ENCODE peak calls at places on chromosomes 3 and 15, in six cellular contexts. A is mammary epithelial cell, O is cardiac muscle cell, B is upper lobe of right lung, Z is BJ, W is A673. L is an unnamed sample.

GRCh38 chr15:50315814-50316630 is 39.0 kb downstream of the GABPB1 start:
- DNase-seq in A (peak; percentile 22), O (peak; percentile 72), B (no peak), Z (no peak), W (peak; percentile 56), L (no peak)

GRCh38 chr3:136366289-136366688 is 116.1 kb downstream of the PCCB start:
- DNase-seq in A (peak; percentile 40), O (peak; percentile 51), B (no peak), Z (no peak), W (peak; percentile 32), L (no peak)

GRCh38 chr3:111910806-111911205 is 51.7 kb downstream of the PHLDB2 start:
- DNase-seq in A (no peak), O (peak; percentile 92), B (no peak), Z (peak; percentile 75), W (no peak), L (no peak)

GRCh38 chr15:62165793-62166380 is 802 bp upstream of the C2CD4B start:
- DNase-seq in A (no peak), O (peak; percentile 50), B (no peak), Z (no peak), W (peak; percentile 62), L (no peak)

GRCh38 chr3:38574411-38575278 is 74.8 kb downstream of the SCN5A start:
- DNase-seq in A (no peak), O (peak; percentile 13), B (peak; percentile 42), Z (no peak), W (no peak), L (peak; percentile 7)

GRCh38 chr15:68676011-68676605 is 97.3 kb downstream of the CORO2B start:
- DNase-seq in A (no peak), O (no peak), B (no peak), Z (no peak), W (no peak), L (no peak)

GRCh38 chr3:13812039-13812438 is 67.8 kb downstream of the WNT7A start:
- DNase-seq in A (no peak), O (no peak), B (no peak), Z (no peak), W (no peak), L (no peak)

GRCh38 chr3:111244760-111245159 is 173.1 kb downstream of the NECTIN3 start:
- DNase-seq in A (no peak), O (no peak), B (no peak), Z (no peak), W (no peak), L (no peak)

GRCh38 chr3:192819001-192819569 is 91.7 kb upstream of the FGF12 start:
- DNase-seq in A (peak; percentile 89), O (peak; percentile 79), B (no peak), Z (no peak), W (no peak), L (no peak)

GRCh38 chr15:78067328-78068241 is 9.9 kb downstream of the TBC1D2B start:
- DNase-seq in A (no peak), O (no peak), B (no peak), Z (no peak), W (no peak), L (peak; percentile 62)

GRCh38 chr3:159760056-159760455 is 228.6 kb upstream of the IL12A start:
- DNase-seq in A (no peak), O (no peak), B (no peak), Z (no peak), W (no peak), L (peak; percentile 14)

GRCh38 chr15:62894322-62895085 is 148.0 kb upstream of the TPM1 start:
- DNase-seq in A (no peak), O (no peak), B (no peak), Z (no peak), W (no peak), L (no peak)

GRCh38 chr3:5994651-5995050 is 807.1 kb downstream of the EDEM1 start:
- DNase-seq in A (no peak), O (no peak), B (no peak), Z (no peak), W (no peak), L (no peak)

GRCh38 chr3:48652923-48653715 is 9.6 kb downstream of the CELSR3 start:
- DNase-seq in A (no peak), O (no peak), B (no peak), Z (no peak), W (no peak), L (no peak)

GRCh38 chr15:29018406-29018805 is 132.6 kb downstream of the APBA2 start:
- DNase-seq in A (no peak), O (no peak), B (no peak), Z (no peak), W (no peak), L (peak; percentile 15)
- TF ChIP-seq CTCF in A (no peak), O (no peak), B (no peak), Z (no peak), W (no peak), L (peak; percentile 57)

DNA sequence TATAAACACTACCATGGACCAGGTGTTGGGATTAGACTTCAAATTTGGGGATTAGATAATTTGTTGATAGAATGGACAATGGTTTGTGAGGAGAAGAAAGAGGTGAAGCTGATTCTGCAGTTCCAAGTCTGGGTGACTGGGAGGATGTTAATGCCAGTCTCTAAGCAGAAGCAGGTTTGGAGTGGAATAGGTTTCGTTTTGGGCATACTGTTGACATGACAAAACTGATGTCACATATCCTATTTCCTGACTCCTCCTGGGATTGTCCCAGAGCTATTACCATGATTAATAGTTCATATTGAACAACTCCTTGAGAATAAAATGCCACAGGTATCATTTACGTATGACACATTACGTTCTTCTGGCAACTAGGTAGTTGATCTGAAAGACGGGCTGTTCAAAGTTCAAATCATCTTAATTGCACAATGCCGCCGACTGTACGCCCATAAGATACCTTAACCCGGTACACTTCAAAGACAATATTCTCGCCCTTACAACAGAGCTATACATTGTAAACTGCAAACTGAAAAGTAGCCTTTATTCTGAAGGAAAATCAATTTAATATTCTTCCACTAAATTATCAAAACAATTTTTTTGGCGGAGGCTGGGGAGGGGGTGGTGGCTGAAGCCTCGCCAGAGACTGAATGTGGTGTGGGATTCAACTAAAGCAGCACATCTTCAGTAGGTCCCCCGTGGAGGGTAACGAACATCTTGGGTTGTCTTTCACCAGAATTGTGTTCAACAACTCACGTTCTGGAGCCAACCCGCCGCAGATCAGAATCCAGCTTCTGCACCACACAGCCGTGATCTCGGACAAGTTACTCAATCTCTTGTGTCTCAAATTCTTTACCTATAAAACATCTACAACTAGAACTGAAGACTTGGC is 1.2 kb upstream of the RAB5A start:
- DNase-seq in A (peak; percentile 52), O (no peak), B (no peak), Z (no peak), W (peak; percentile 3), L (no peak)
- H3K36me3 ChIP-seq in A (no peaks in the 10 kb centered on the region), O (no peaks in the 10 kb centered on the region), B (peaks cover 3% of the 10 kb centered on the region), Z (no peaks in the 10 kb centered on the region), W (peaks cover 2% of the 10 kb centered on the region), L (peaks cover 12% of the 10 kb centered on the region)

GRCh38 chr3:46812237-46812791 is 50.9 kb downstream of the MYL3 start:
- DNase-seq in A (peak; percentile 47), O (peak; percentile 65), B (peak; percentile 87), Z (peak; percentile 4), W (peak; percentile 44), L (no peak)

DNA sequence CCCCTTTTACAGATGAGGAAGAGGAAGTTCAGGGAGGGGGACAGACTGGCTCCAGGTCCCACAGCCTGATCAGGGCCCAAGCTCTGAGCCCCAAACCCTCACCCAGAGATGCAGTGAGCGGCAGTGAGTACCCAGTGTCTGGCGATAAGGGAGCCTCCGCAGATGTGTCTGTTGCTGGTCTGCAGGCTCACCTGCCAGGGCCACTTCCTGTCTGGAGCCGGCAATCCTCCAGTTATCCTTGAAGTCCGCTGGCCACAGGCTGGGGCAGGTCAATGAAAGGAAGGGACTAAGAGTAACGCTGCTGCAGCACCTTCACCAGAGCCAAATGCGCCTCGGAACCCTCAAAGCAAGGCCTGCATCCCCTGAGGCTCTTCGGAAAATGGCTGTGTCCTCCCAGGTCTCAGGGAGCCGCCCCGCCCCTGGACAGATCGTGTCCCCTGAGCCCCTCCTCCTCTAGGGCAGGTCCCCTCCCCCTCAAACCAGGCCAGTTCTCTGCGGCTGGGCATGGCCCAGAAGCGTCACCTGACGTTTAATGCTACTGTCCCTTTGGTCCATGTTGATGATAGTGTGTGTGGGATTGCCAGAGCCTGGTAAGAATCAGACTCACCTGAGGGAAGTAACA is 51.5 kb downstream of the MYL3 start:
- DNase-seq in A (no peak), O (no peak), B (peak; percentile 66), Z (no peak), W (no peak), L (no peak)
- H3K4me3 ChIP-seq in A (peak overlapping the region; percentile 6), O (no peak overlapping the region), B (peak overlapping the region; percentile 44), Z (no peak overlapping the region), W (no peak overlapping the region), L (no peak overlapping the region)

GRCh38 chr15:95850837-95851236 is 479.7 kb upstream of the NR2F2 start:
- DNase-seq in A (no peak), O (no peak), B (no peak), Z (no peak), W (peak; percentile 30), L (no peak)
- TF ChIP-seq CTCF in A (no peak), O (no peak), B (no peak), Z (no peak), W (peak; percentile 58), L (no peak)

GRCh38 chr3:47333907-47334306 is 46.9 kb upstream of the PTPN23 start:
- DNase-seq in A (no peak), O (no peak), B (no peak), Z (no peak), W (no peak), L (no peak)
- H3K36me3 ChIP-seq in A (peaks cover 29% of the 10 kb centered on the region), O (peaks cover 43% of the 10 kb centered on the region), B (peaks cover 92% of the 10 kb centered on the region), Z (peaks cover 17% of the 10 kb centered on the region), W (peaks cover 9% of the 10 kb centered on the region), L (peaks cover 77% of the 10 kb centered on the region)